ENCODE peak calls at places on chromosomes 16 and 17, in ten cellular contexts. N, I, U, R, B, W, E, L, S and A are unnamed samples.

GRCh38 chr16:64309398-64310110 is 812.3 kb downstream of the CDH11 start:
- DNase-seq in N (no peak), I (no peak), U (no peak), R (no peak), B (no peak), W (no peak), E (no peak), L (no peak), S (no peak), A (no peak)

GRCh38 chr17:9512323-9513168 is 63.1 kb downstream of the STX8 start:
- DNase-seq in N (peak; percentile 86), I (no peak), U (no peak), R (no peak), B (no peak), W (no peak), E (no peak), L (no peak), S (no peak), A (no peak)

GRCh38 chr17:2547176-2547575 is 35.5 kb upstream of the METTL16 start:
- DNase-seq in N (peak; percentile 63), I (no peak), U (no peak), R (no peak), B (no peak), W (no peak), E (no peak), L (no peak), S (no peak), A (peak; percentile 82)

GRCh38 chr16:11530171-11530940 is 56.4 kb downstream of the LITAF start:
- DNase-seq in N (no peak), I (no peak), U (no peak), R (no peak), B (no peak), W (no peak), E (no peak), L (no peak), S (no peak), A (no peak)

GRCh38 chr17:78379134-78379497 is 667 bp downstream of the PGS1 start:
- DNase-seq in N (peak; percentile 95), I (no peak), U (no peak), R (no peak), B (no peak), W (no peak), E (peak; percentile 12), L (no peak), S (no peak), A (no peak)

GRCh38 chr16:31568577-31569359 is 41.1 kb downstream of the AHSP start:
- DNase-seq in N (peak; percentile 11), I (no peak), U (no peak), R (no peak), B (peak; percentile 40), W (no peak), E (no peak), L (peak; percentile 10), S (no peak), A (peak; percentile 12)

GRCh38 chr16:27383511-27384243 is 18.3 kb upstream of the IL21R start:
- DNase-seq in N (no peak), I (no peak), U (no peak), R (no peak), B (peak; percentile 53), W (no peak), E (no peak), L (no peak), S (no peak), A (no peak)

GRCh38 chr17:67217446-67217845 is 27.6 kb downstream of the HELZ start:
- DNase-seq in N (no peak), I (no peak), U (no peak), R (no peak), B (no peak), W (no peak), E (no peak), L (no peak), S (no peak), A (no peak)

GRCh38 chr16:27181020-27181419 is 22.3 kb upstream of the KDM8 start:
- DNase-seq in N (no peak), I (no peak), U (peak; percentile 69), R (no peak), B (no peak), W (no peak), E (no peak), L (no peak), S (no peak), A (no peak)

GRCh38 chr16:57462209-57462977 is at the start of gene POLR2C:
- DNase-seq in N (peak; percentile 89), I (no peak), U (peak; percentile 50), R (peak; percentile 87), B (peak; percentile 91), W (peak; percentile 96), E (peak; percentile 90), L (peak; percentile 60), S (peak; percentile 94), A (peak; percentile 81)

GRCh38 chr16:81927561-81928185 is 83.6 kb downstream of the SDR42E1 start:
- DNase-seq in N (no peak), I (no peak), U (no peak), R (no peak), B (no peak), W (no peak), E (no peak), L (no peak), S (no peak), A (no peak)

GRCh38 chr17:74392848-74393247 is 25.5 kb downstream of the GPR142 start:
- DNase-seq in N (no peak), I (no peak), U (no peak), R (no peak), B (no peak), W (no peak), E (no peak), L (no peak), S (no peak), A (no peak)

GRCh38 chr16:8530756-8531155 is 59.6 kb downstream of the TMEM114 start:
- DNase-seq in N (no peak), I (no peak), U (no peak), R (no peak), B (no peak), W (no peak), E (no peak), L (no peak), S (no peak), A (no peak)